ENCODE peak calls at places on chromosome 10, in five cellular contexts. M is activated CD8-positive, alpha-beta memory T cell treated with anti-CD3 and anti-CD28 coated beads for 48 hours; Y is mesendoderm; V is T-helper 9 cell; T is BJ. F is an unnamed sample.

GRCh38 chr10:69318087-69318996 is 40.0 kb downstream of the HK1 start:
- DNase-seq in M (peak; percentile 72), T (peak; percentile 43), Y (peak; percentile 92), V (peak; percentile 88), F (peak; percentile 86)

GRCh38 chr10:58820862-58821559 is 308.3 kb downstream of the BICC1 start:
- DNase-seq in M (no peak), V (no peak), T (no peak), Y (no peak), F (no peak)

GRCh38 chr10:102420443-102420809 is 210 bp upstream of the FBXL15 start:
- DNase-seq in T (no peak), M (no peak), Y (peak; percentile 40), V (no peak), F (no peak)

GRCh38 chr10:110993024-110993693 is 73.8 kb downstream of the SHOC2 start:
- DNase-seq in T (peak; percentile 50), M (no peak), V (no peak), Y (no peak), F (no peak)

GRCh38 chr10:130666215-130666614 is 530.0 kb downstream of the GLRX3 start:
- DNase-seq in T (no peak), V (no peak), Y (no peak), M (no peak), F (no peak)

GRCh38 chr10:33288127-33288526 is 46.3 kb downstream of the NRP1 start:
- DNase-seq in M (no peak), V (no peak), T (no peak), Y (no peak), F (no peak)

GRCh38 chr10:49827297-49827696 is 65.2 kb upstream of the OGDHL start:
- DNase-seq in Y (peak; percentile 50), V (no peak), T (no peak), M (no peak), F (no peak)

GRCh38 chr10:133179651-133180050 is 19.6 kb downstream of the KNDC1 start:
- DNase-seq in M (no peak), T (no peak), Y (no peak), V (no peak), F (no peak)

GRCh38 chr10:46239999-46240683 is 46.7 kb upstream of the ANTXRL start:
- DNase-seq in Y (no peak), M (no peak), V (no peak), T (no peak), F (no peak)

GRCh38 chr10:70348228-70348850 is 34.1 kb downstream of the LRRC20 start:
- DNase-seq in M (no peak), Y (peak; percentile 54), V (no peak), T (no peak), F (peak; percentile 30)

GRCh38 chr10:77877461-77878344 is 48.9 kb downstream of the DLG5 start:
- DNase-seq in V (peak; percentile 3), Y (peak; percentile 99), M (no peak), T (no peak), F (peak; percentile 73)